ENCODE peak calls at places on chromosomes 13 and 19, in seven cellular contexts. V is K562, F is WTC11, Y is GM12878, M is HCT116, C is H1, I is HepG2. R is an unnamed sample.

GRCh38 chr19:3784607-3785463 is 1.3 kb downstream of the MATK start:
- DNase-seq in M (no peak), I (no peak), V (no peak), F (no peak), C (no peak), Y (no peak), R (no peak)

GRCh38 chr19:56110515-56111448 is 10.3 kb downstream of the ZNF787 start:
- DNase-seq in I (peak), M (no peak), F (no peak), V (peak), Y (no peak), C (no peak), R (no peak)

GRCh38 chr19:19900124-19900523 is 622 bp upstream of the ZNF93 start:
- DNase-seq in I (no peak), Y (no peak), V (peak), F (no peak), C (no peak), M (no peak), R (no peak)

GRCh38 chr19:55113570-55114039 is 3.8 kb downstream of the PPP1R12C start:
- DNase-seq in C (no peak), I (peak), Y (no peak), F (peak), V (peak), M (no peak), R (peak)

GRCh38 chr19:1401138-1401888 is at the start of gene GAMT:
- DNase-seq in V (peak), M (no peak), Y (no peak), F (peak), I (no peak), C (no peak), R (peak)

GRCh38 chr13:99356216-99357089 is 49.3 kb upstream of the GPR183 start:
- DNase-seq in F (no peak), Y (peak), I (no peak), M (no peak), C (no peak), V (peak), R (no peak)

GRCh38 chr19:19606021-19606420 is 12.5 kb downstream of the PBX4 start:
- DNase-seq in V (peak), I (no peak), Y (no peak), F (no peak), C (no peak), M (peak), R (no peak)

GRCh38 chr19:11766597-11767591 is at the start of gene ZNF441:
- DNase-seq in Y (peak), V (peak), I (peak), M (peak), F (peak), C (peak), R (peak)

GRCh38 chr13:32427852-32428580 is at the start of gene N4BP2L1:
- DNase-seq in M (no peak), Y (peak), V (no peak), I (peak), C (no peak), F (peak), R (no peak)

GRCh38 chr13:93729383-93729782 is 502.8 kb downstream of the GPC6 start:
- DNase-seq in Y (no peak), V (no peak), C (no peak), M (no peak), F (no peak), I (no peak), R (no peak)

GRCh38 chr13:112331675-112332074 is 44.5 kb upstream of the SPACA7 start:
- DNase-seq in M (no peak), F (no peak), V (no peak), I (no peak), Y (no peak), C (no peak), R (no peak)

GRCh38 chr13:79492918-79493594 is 12.1 kb downstream of the NDFIP2 start:
- DNase-seq in V (no peak), F (no peak), C (no peak), I (no peak), Y (no peak), M (no peak), R (no peak)

GRCh38 chr13:79490326-79490725 is 9.4 kb downstream of the NDFIP2 start:
- DNase-seq in F (no peak), C (no peak), M (no peak), V (no peak), I (no peak), Y (no peak), R (no peak)

GRCh38 chr13:79492313-79492798 is 11.4 kb downstream of the NDFIP2 start:
- DNase-seq in F (no peak), C (no peak), Y (no peak), I (no peak), V (peak), M (no peak), R (no peak)

GRCh38 chr13:79491715-79492114 is 10.8 kb downstream of the NDFIP2 start:
- DNase-seq in M (no peak), F (no peak), V (no peak), Y (no peak), C (no peak), I (no peak), R (no peak)

DNA sequence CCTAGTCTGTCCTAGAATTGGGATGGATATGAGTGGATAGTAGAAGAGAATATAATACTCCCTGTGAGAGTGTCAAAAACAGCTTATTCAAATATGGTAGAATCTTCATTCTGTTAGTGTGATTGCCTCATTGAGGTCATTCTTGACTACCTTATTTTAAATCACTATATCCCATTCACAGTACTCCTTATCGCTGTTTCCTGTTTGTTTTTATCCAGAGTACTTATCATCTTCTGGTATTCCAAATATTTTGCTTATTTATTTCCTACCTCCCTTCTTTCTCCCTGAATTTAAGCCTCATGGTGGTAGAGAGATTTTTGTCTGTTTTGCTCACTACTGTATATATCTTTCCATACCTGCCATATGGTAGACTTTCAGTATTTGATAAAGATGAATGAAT is 9.9 kb downstream of the NDFIP2 start:
- DNase-seq in Y (no peak), F (no peak), C (no peak), V (no peak), M (no peak), I (no peak), R (no peak)
- TF ChIP-seq SP1 in Y (no peak), F (no peak), C (no peak), V (no peak), M (no peak), I (no peak), R (no peak)

DNA sequence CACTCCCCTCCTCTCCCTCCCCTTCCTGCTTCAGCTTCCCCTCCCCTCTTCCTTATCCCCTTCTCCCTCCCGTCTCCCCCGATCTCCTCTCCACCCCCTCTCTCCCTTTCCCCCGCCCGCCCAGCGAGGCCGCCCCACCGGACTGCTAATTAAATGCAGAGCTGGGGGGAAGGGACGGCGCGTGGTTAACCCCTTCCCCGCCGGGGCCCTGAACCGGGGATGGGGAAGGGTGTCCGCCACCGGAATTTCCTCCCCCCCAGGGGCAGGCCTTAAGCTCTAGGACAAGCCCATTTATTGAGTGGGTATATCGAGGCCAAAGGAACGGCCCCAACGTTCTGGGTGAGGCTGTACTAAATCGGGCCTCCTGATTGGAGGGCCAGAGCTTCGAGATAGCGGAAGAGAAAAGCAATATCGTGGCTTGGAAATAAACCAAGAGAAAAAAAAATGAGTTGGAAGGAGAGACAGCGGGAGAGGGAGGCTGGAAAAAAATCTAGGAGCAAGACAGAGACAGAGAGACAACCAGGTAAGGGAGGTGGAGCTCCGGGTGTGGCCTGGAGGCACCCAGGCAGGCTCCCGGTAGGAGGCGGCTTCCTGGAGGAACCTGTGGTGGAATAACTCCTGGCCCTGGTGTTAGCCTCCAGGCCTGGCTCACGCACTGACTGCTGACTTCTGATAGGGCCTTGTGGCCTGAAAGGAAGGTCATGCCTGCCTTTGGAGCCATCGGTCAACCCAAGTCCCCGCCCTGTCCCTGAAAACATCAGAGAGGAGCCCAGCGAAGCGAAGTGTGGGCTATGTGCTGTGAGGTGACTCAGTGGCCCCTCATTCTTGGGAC is 11.6 kb upstream of the JUND start:
- DNase-seq in V (peak), F (peak), C (peak), Y (no peak), I (peak), M (peak), R (peak)
- TF ChIP-seq SP1 in V (no peak), F (peak), C (no peak), Y (no peak), I (no peak), M (peak), R (no peak)

DNA sequence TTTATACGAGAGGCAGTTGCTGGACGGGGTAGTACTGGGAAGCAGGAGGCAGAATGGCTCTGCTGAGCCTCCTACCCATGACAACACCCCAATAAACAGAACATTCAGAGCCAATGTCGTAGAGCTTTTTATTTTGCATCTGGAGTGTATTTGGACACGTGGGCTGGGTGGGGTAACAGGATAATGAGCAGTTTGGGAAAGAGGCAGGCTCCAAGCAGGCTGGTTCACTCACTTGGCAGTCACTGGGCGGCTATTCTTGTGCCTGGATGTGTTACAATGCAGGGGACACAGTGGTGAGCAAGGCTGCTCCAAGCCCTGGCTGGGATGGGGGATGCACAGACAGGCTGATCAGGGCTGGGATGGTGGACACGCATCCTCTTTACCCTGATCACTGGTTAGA is 9.5 kb downstream of the ACTMAP start:
- DNase-seq in Y (no peak), M (no peak), I (no peak), C (no peak), F (no peak), V (no peak), R (no peak)
- TF ChIP-seq SP1 in Y (no peak), M (no peak), I (no peak), C (no peak), F (no peak), V (no peak), R (no peak)

DNA sequence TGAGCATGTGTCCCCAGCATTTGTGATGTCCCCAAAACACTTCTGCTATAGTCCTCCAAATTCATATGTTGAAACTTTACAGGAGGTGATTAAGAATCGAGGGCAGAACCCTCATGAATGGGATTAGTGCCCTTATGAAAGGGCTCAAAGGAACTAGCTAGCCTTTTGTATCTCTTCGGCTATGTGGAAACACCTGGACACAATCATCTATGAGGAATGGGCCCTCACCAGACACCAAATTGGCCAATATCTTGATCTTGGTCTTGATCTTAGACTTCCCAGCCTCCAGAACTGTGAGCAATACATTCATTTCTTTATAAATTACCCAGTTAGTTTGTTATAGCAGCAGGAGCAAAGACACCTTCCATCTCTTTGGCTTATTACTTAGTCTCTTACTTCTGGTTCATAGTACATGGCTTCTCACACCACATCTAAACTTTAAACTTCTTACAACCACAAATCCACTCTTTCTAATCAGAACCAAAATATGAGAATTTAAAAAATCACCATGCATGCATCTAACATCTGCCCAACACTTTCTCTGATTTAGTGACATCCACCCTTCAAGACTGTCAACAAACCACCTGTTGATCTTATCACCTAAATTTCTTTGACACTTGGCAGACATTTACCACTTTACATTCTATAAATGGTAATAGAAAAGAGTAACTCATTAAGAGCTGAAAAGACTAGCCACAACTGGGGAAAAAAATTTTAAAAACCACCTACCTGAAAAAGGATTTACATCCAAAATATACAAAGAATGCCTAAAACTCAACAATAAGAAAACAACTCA is 6.7 kb upstream of the SERPINE3 start:
- DNase-seq in I (no peak), Y (no peak), C (no peak), M (no peak), F (no peak), V (no peak), R (no peak)
- TF ChIP-seq SP1 in I (no peak), Y (no peak), C (no peak), M (no peak), F (no peak), V (no peak), R (no peak)

DNA sequence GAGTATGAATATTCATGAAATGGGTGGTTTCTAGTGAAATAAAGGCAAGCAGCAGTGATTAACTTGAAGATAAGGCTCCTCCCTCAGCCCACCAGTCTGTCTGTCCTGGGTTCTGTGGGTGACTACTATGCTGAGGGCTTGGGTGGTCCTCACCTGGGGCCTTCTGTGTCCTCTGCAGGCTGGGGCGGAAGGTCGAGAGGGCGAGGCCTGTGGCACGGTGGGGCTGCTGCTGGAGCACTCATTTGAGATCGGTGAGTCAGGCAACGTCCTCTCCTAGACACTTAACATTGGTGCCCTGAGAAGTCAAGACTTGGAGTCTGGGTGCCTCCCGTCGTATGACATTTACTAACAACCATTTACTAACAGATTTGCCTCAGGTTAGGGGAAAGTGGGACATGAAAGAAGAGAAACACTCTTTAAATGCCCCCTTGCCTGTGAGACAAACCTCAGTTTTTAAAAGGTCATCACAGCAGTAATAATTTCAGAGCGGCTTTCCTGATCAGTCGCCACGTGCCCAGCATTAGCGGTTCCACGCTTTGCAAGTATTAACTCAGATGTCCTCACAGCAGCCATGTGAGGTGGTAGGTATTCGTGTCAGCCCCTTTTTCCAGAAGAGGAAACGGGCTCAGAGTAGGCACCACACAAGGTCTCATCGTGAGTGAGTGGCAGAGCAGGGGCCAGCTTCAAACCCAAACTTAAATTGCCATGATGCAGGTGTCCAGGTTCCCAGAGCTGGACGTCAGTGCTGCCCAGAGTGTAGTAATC is 1.3 kb upstream of the GARIN5A start:
- DNase-seq in I (no peak), V (no peak), M (no peak), C (no peak), Y (no peak), F (no peak), R (no peak)
- TF ChIP-seq SP1 in I (no peak), V (no peak), M (no peak), C (no peak), Y (no peak), F (no peak), R (no peak)

GRCh38 chr19:15268192-15268927 is 36.1 kb upstream of the EPHX3 start:
- DNase-seq in V (no peak), M (no peak), I (no peak), Y (no peak), F (no peak), C (no peak), R (no peak)

GRCh38 chr19:15266683-15267082 is 34.4 kb upstream of the EPHX3 start:
- DNase-seq in C (no peak), M (no peak), V (no peak), Y (no peak), I (no peak), F (no peak), R (no peak)

GRCh38 chr19:15269806-15270205 is 37.6 kb upstream of the EPHX3 start:
- DNase-seq in C (no peak), M (no peak), I (no peak), V (no peak), Y (no peak), F (no peak), R (no peak)

GRCh38 chr19:15265849-15266248 is 33.6 kb upstream of the EPHX3 start:
- DNase-seq in I (no peak), C (no peak), M (no peak), F (no peak), Y (no peak), V (no peak), R (no peak)

GRCh38 chr19:15268928-15269253 is 36.6 kb upstream of the EPHX3 start:
- DNase-seq in C (no peak), V (no peak), M (no peak), Y (no peak), F (no peak), I (no peak), R (no peak)
- TF ChIP-seq SP1 in C (no peak), V (no peak), M (no peak), Y (no peak), F (no peak), I (no peak), R (no peak)

R was measured in HEK293T.